ENCODE peak calls at places on chromosomes 5 and 9, in ten cellular contexts. D is HEK293T, V is NCI-H187 treated with DMSO at 0.1 percent for 48 hours, P is iris pigment epithelial cell, L is SW 1271, O is uterus, A is iPS-NIHi11, B is adipocyte, T is Ammon's horn, F is RWPE1. Y is an unnamed sample.

GRCh38 chr5:134374234-134374633 is 2.9 kb downstream of the UBE2B start:
- DNase-seq in D (no peak), V (no peak), P (no peak), L (no peak), O (no peak), A (no peak), B (no peak), T (no peak), F (no peak), Y (no peak)

GRCh38 chr5:120734033-120734432 is 269.9 kb downstream of the PRR16 start:
- DNase-seq in D (no peak), V (no peak), P (no peak), L (no peak), O (no peak), A (peak), B (peak), T (no peak), F (no peak), Y (no peak)

GRCh38 chr9:135515083-135515511 is 6.1 kb upstream of the LCN1 start:
- DNase-seq in D (no peak), V (no peak), P (no peak), L (no peak), O (no peak), A (no peak), B (no peak), T (no peak), F (no peak), Y (no peak)

GRCh38 chr9:126228779-126229444 is 97.7 kb upstream of the MVB12B start:
- DNase-seq in D (peak), V (no peak), P (peak), L (peak), O (peak), A (peak), B (peak), T (peak), F (peak), Y (peak)

GRCh38 chr5:106521701-106522100 is 1149.0 kb downstream of the EFNA5 start:
- DNase-seq in D (no peak), V (no peak), P (peak), L (no peak), O (no peak), A (no peak), B (peak), T (peak), F (no peak), Y (peak)

GRCh38 chr5:32369542-32370155 is 56.9 kb upstream of the MTMR12 start:
- DNase-seq in D (no peak), V (no peak), P (no peak), L (no peak), O (no peak), A (no peak), B (no peak), T (no peak), F (no peak), Y (no peak)

GRCh38 chr9:127867356-127868277 is 9.9 kb downstream of the AK1 start:
- DNase-seq in D (no peak), V (no peak), P (no peak), L (no peak), O (peak), A (no peak), B (no peak), T (no peak), F (no peak), Y (no peak)

GRCh38 chr5:123717139-123717538 is 205.2 kb downstream of the CSNK1G3 start:
- DNase-seq in D (no peak), V (no peak), P (peak), L (no peak), O (no peak), A (no peak), B (peak), T (no peak), F (no peak), Y (peak)

GRCh38 chr9:114364528-114365041 is 23.2 kb downstream of the AKNA start:
- DNase-seq in D (no peak), V (no peak), P (peak), L (no peak), O (no peak), A (no peak), B (no peak), T (no peak), F (no peak), Y (no peak)

GRCh38 chr5:102799017-102799416 is 43.9 kb downstream of the PAM start:
- DNase-seq in D (no peak), V (no peak), P (peak), L (no peak), O (no peak), A (no peak), B (peak), T (no peak), F (no peak), Y (no peak)

GRCh38 chr5:122844136-122844915 is 1.1 kb upstream of the SNX24 start:
- DNase-seq in D (no peak), V (no peak), P (peak), L (no peak), O (peak), A (no peak), B (peak), T (no peak), F (peak), Y (no peak)

GRCh38 chr5:150616024-150616470 is 24.4 kb upstream of the SYNPO start:
- DNase-seq in D (no peak), V (no peak), P (no peak), L (no peak), O (peak), A (no peak), B (no peak), T (no peak), F (no peak), Y (no peak)

GRCh38 chr5:122673343-122673742 is 101.5 kb upstream of the SNX2 start:
- DNase-seq in D (no peak), V (no peak), P (no peak), L (no peak), O (no peak), A (no peak), B (peak), T (no peak), F (no peak), Y (no peak)

GRCh38 chr5:77087484-77088291 is 603 bp upstream of the ZBED3 start:
- DNase-seq in D (no peak), V (no peak), P (no peak), L (no peak), O (no peak), A (peak), B (peak), T (peak), F (no peak), Y (no peak)

GRCh38 chr5:6175172-6175855 is 203.0 kb downstream of the MED10 start:
- DNase-seq in D (no peak), V (no peak), P (no peak), L (no peak), O (no peak), A (no peak), B (no peak), T (no peak), F (no peak), Y (no peak)

GRCh38 chr5:135242021-135242480 is 157.0 kb downstream of the MACROH2A1 start:
- DNase-seq in D (no peak), V (no peak), P (no peak), L (peak), O (peak), A (no peak), B (peak), T (no peak), F (peak), Y (peak)

GRCh38 chr9:79026311-79026710 is 545.5 kb upstream of the TLE4 start:
- DNase-seq in D (no peak), V (peak), P (peak), L (no peak), O (no peak), A (no peak), B (no peak), T (no peak), F (peak), Y (peak)

GRCh38 chr9:13718086-13718485 is 438.6 kb upstream of the MPDZ start:
- DNase-seq in D (no peak), V (no peak), P (peak), L (no peak), O (no peak), A (no peak), B (no peak), T (no peak), F (no peak), Y (peak)

GRCh38 chr5:45038366-45038987 is 229.7 kb downstream of the MRPS30 start:
- DNase-seq in D (peak), V (no peak), P (peak), L (peak), O (no peak), A (peak), B (peak), T (peak), F (peak), Y (peak)

GRCh38 chr9:134962065-134962997 is 44.6 kb upstream of the FCN1 start:
- DNase-seq in D (no peak), V (no peak), P (no peak), L (no peak), O (no peak), A (no peak), B (no peak), T (no peak), F (peak), Y (peak)

GRCh38 chr9:77556396-77556795 is 91.7 kb downstream of the GNA14 start:
- DNase-seq in D (no peak), V (no peak), P (peak), L (no peak), O (no peak), A (no peak), B (no peak), T (no peak), F (no peak), Y (no peak)

GRCh38 chr9:114616684-114617520 is 5.8 kb downstream of the TMEM268 start:
- DNase-seq in D (no peak), V (no peak), P (no peak), L (no peak), O (peak), A (no peak), B (peak), T (peak), F (no peak), Y (no peak)

GRCh38 chr9:129697111-129697955 is 31.9 kb downstream of the PRRX2 start:
- DNase-seq in D (peak), V (no peak), P (peak), L (no peak), O (peak), A (peak), B (peak), T (no peak), F (peak), Y (no peak)

GRCh38 chr9:98929096-98929495 is 14.6 kb upstream of the COL15A1 start:
- DNase-seq in D (no peak), V (no peak), P (peak), L (no peak), O (no peak), A (no peak), B (peak), T (no peak), F (no peak), Y (no peak)

GRCh38 chr9:19130436-19130835 is 3.1 kb upstream of the PLIN2 start:
- DNase-seq in D (no peak), V (no peak), P (no peak), L (no peak), O (no peak), A (no peak), B (no peak), T (no peak), F (no peak), Y (no peak)

GRCh38 chr9:124015091-124015660 is 3.6 kb downstream of the LHX2 start:
- DNase-seq in D (no peak), V (no peak), P (no peak), L (no peak), O (no peak), A (no peak), B (no peak), T (no peak), F (no peak), Y (no peak)

GRCh38 chr5:106956901-106957300 is 713.8 kb downstream of the EFNA5 start:
- DNase-seq in D (no peak), V (no peak), P (no peak), L (no peak), O (no peak), A (no peak), B (no peak), T (no peak), F (no peak), Y (no peak)

GRCh38 chr5:172453206-172453985 is 929 bp downstream of the SH3PXD2B start:
- DNase-seq in D (peak), V (no peak), P (peak), L (no peak), O (peak), A (peak), B (peak), T (peak), F (peak), Y (peak)

GRCh38 chr9:92781902-92782301 is 17.3 kb upstream of the BICD2 start:
- DNase-seq in D (no peak), V (no peak), P (no peak), L (no peak), O (no peak), A (no peak), B (no peak), T (no peak), F (peak), Y (no peak)

GRCh38 chr5:160260881-160261815 is 31.8 kb downstream of the FABP6 start:
- DNase-seq in D (no peak), V (no peak), P (peak), L (no peak), O (no peak), A (no peak), B (no peak), T (no peak), F (no peak), Y (peak)

GRCh38 chr9:116504081-116504480 is 183.0 kb upstream of the TRIM32 start:
- DNase-seq in D (no peak), V (no peak), P (no peak), L (no peak), O (no peak), A (no peak), B (no peak), T (no peak), F (peak), Y (no peak)

GRCh38 chr5:89377752-89378455 is 494.9 kb upstream of the MEF2C start:
- DNase-seq in D (peak), V (no peak), P (peak), L (no peak), O (no peak), A (no peak), B (peak), T (peak), F (no peak), Y (no peak)

GRCh38 chr9:134192311-134192950 is 28.1 kb upstream of the RNU6ATAC start:
- DNase-seq in D (no peak), V (no peak), P (no peak), L (no peak), O (peak), A (no peak), B (no peak), T (no peak), F (no peak), Y (no peak)

Y was measured in A172.